ENCODE peak calls at places on chromosomes 16 and 17, in six cellular contexts. V is CD4-positive, alpha-beta memory T cell; R is stimulated activated CD4-positive, alpha-beta T cell treated with anti-CD3 and anti-CD28 coated beads, Interleukin-12 subunit alpha, Interleukin-12 subunit beta, amount 100 ng/mL, for 24 hours; Q is fibroblast of mammary gland; K is GM19239; G is caudate nucleus. T is an unnamed sample.

GRCh38 chr17:79572136-79572915 is 38.5 kb downstream of the RBFOX3 start:
- DNase-seq in V (no peak), R (no peak), Q (no peak), K (no peak), G (no peak), T (no peak)

GRCh38 chr17:30091771-30092170 is 24.8 kb upstream of the NSRP1 start:
- DNase-seq in V (no peak), R (no peak), Q (peak), K (no peak), G (no peak), T (peak)

GRCh38 chr17:39745335-39746144 is 7.8 kb downstream of the GRB7 start:
- DNase-seq in V (no peak), R (no peak), Q (no peak), K (no peak), G (no peak), T (no peak)

GRCh38 chr16:66619534-66620418 is 15.3 kb downstream of the CMTM3 start:
- DNase-seq in V (no peak), R (no peak), Q (peak), K (no peak), G (no peak), T (peak)

GRCh38 chr16:17578921-17579876 is 108.4 kb upstream of the XYLT1 start:
- DNase-seq in V (peak), R (peak), Q (peak), K (peak), G (peak), T (peak)

GRCh38 chr17:81608605-81609004 is 28.3 kb downstream of the NPLOC4 start:
- DNase-seq in V (no peak), R (no peak), Q (peak), K (no peak), G (no peak), T (no peak)

GRCh38 chr17:79945591-79946255 is 89.9 kb downstream of the TBC1D16 start:
- DNase-seq in V (no peak), R (no peak), Q (no peak), K (no peak), G (no peak), T (no peak)

GRCh38 chr17:47644324-47644723 is 5.4 kb upstream of the KPNB1 start:
- DNase-seq in V (no peak), R (no peak), Q (no peak), K (no peak), G (no peak), T (no peak)

GRCh38 chr17:8832711-8833352 is 33.7 kb upstream of the MFSD6L start:
- DNase-seq in V (peak), R (no peak), Q (no peak), K (no peak), G (no peak), T (no peak)

GRCh38 chr17:19412984-19413383 is 2.0 kb downstream of the RNF112 start:
- DNase-seq in V (no peak), R (no peak), Q (no peak), K (no peak), G (no peak), T (no peak)

GRCh38 chr17:77681820-77682219 is 276.7 kb upstream of the TNRC6C start:
- DNase-seq in V (no peak), R (no peak), Q (peak), K (no peak), G (no peak), T (no peak)

GRCh38 chr17:58527949-58528348 is 13.5 kb upstream of the MTMR4 start:
- DNase-seq in V (no peak), R (no peak), Q (peak), K (no peak), G (peak), T (no peak)

GRCh38 chr17:38460716-38461650 is 32.7 kb downstream of the ARHGAP23 start:
- DNase-seq in V (no peak), R (no peak), Q (no peak), K (no peak), G (no peak), T (no peak)

GRCh38 chr16:30096862-30097563 is 1.0 kb upstream of the YPEL3 start:
- DNase-seq in V (peak), R (no peak), Q (no peak), K (no peak), G (no peak), T (no peak)

GRCh38 chr17:77493901-77494663 is 353.3 kb downstream of the SEC14L1 start:
- DNase-seq in V (no peak), R (no peak), Q (no peak), K (no peak), G (no peak), T (no peak)

GRCh38 chr17:10198509-10199249 is at the start of gene GAS7:
- DNase-seq in V (peak), R (peak), Q (no peak), K (peak), G (peak), T (no peak)

GRCh38 chr17:27540300-27541105 is 84.3 kb downstream of the KSR1 start:
- DNase-seq in V (no peak), R (no peak), Q (peak), K (no peak), G (peak), T (peak)

GRCh38 chr16:87834668-87835473 is 34.4 kb downstream of the SLC7A5 start:
- DNase-seq in V (no peak), R (no peak), Q (peak), K (no peak), G (no peak), T (no peak)

GRCh38 chr16:81697886-81698635 is 81.0 kb upstream of the PLCG2 start:
- DNase-seq in V (no peak), R (no peak), Q (no peak), K (no peak), G (peak), T (no peak)

GRCh38 chr17:16444258-16444886 is 29.0 kb downstream of the TRPV2 start:
- DNase-seq in V (no peak), R (no peak), Q (peak), K (no peak), G (no peak), T (no peak)

GRCh38 chr17:7577327-7578199 is 1.9 kb upstream of the CD68 start:
- DNase-seq in V (no peak), R (no peak), Q (no peak), K (no peak), G (no peak), T (no peak)

GRCh38 chr17:63700528-63701441 is 860 bp upstream of the LIMD2 start:
- DNase-seq in V (peak), R (no peak), Q (peak), K (no peak), G (peak), T (no peak)

GRCh38 chr16:11053916-11054460 is 109.6 kb downstream of the CLEC16A start:
- DNase-seq in V (no peak), R (no peak), Q (no peak), K (no peak), G (no peak), T (no peak)

GRCh38 chr17:273994-274832 is 78.4 kb downstream of the RPH3AL start:
- DNase-seq in V (no peak), R (no peak), Q (no peak), K (no peak), G (no peak), T (no peak)

GRCh38 chr16:8798174-8798527 is 512 bp downstream of the PMM2 start:
- DNase-seq in V (no peak), R (peak), Q (peak), K (no peak), G (no peak), T (no peak)

GRCh38 chr16:57297856-57298255 is 13.4 kb upstream of the PLLP start:
- DNase-seq in V (peak), R (no peak), Q (no peak), K (no peak), G (no peak), T (no peak)

GRCh38 chr17:43868236-43868994 is 21.4 kb downstream of the CD300LG start:
- DNase-seq in V (no peak), R (no peak), Q (no peak), K (no peak), G (no peak), T (no peak)

GRCh38 chr17:42098747-42099399 is 600 bp upstream of the ZNF385C start:
- DNase-seq in V (no peak), R (no peak), Q (no peak), K (no peak), G (no peak), T (no peak)